ENCODE peak calls at places on chromosomes 6 and 20, in five cellular contexts. R is effector CD4-positive, alpha-beta T cell; J is nephron progenitor cell; C is left cardiac atrium; V is GM13977. L is an unnamed sample.

GRCh38 chr6:121999458-122000065 is 399.9 kb upstream of the HSF2 start:
- DNase-seq in R (no peak), J (no peak), C (no peak), V (no peak), L (no peak)

GRCh38 chr6:80939936-80940335 is 812.5 kb downstream of the TENT5A start:
- DNase-seq in R (no peak), J (no peak), C (no peak), V (no peak), L (no peak)

GRCh38 chr6:39334039-39334438 is 11.5 kb upstream of the KCNK16 start:
- DNase-seq in R (no peak), J (no peak), C (no peak), V (no peak), L (no peak)

GRCh38 chr6:165834613-165835259 is 171.7 kb upstream of the PDE10A start:
- DNase-seq in R (no peak), J (no peak), C (peak; percentile 55), V (no peak), L (no peak)

GRCh38 chr6:87483929-87484328 is 11.2 kb downstream of the SLC35A1 start:
- DNase-seq in R (no peak), J (peak; percentile 52), C (no peak), V (no peak), L (peak; percentile 63)

GRCh38 chr20:63009988-63010769 is 3.4 kb upstream of the BHLHE23 start:
- DNase-seq in R (peak; percentile 34), J (no peak), C (no peak), V (peak; percentile 92), L (no peak)

GRCh38 chr6:96075826-96076225 is 60.1 kb downstream of the FUT9 start:
- DNase-seq in R (no peak), J (no peak), C (no peak), V (no peak), L (peak; percentile 12)

GRCh38 chr20:53190225-53190624 is 218.1 kb downstream of the TSHZ2 start:
- DNase-seq in R (no peak), J (no peak), C (no peak), V (no peak), L (no peak)

GRCh38 chr6:81818778-81819491 is 66.5 kb upstream of the TENT5A start:
- DNase-seq in R (no peak), J (no peak), C (no peak), V (no peak), L (no peak)

GRCh38 chr20:5674176-5674660 is 76.0 kb upstream of the SHLD1 start:
- DNase-seq in R (peak; percentile 3), J (no peak), C (no peak), V (peak; percentile 59), L (peak; percentile 3)

GRCh38 chr6:21208796-21209186 is 384.8 kb upstream of the SOX4 start:
- DNase-seq in R (no peak), J (no peak), C (no peak), V (no peak), L (no peak)

GRCh38 chr20:41587523-41587922 is 30.7 kb downstream of the CHD6 start:
- DNase-seq in R (no peak), J (no peak), C (no peak), V (peak; percentile 14), L (no peak)

GRCh38 chr6:156598316-156598715 is 178.9 kb upstream of the ARID1B start:
- DNase-seq in R (no peak), J (no peak), C (no peak), V (no peak), L (no peak)

GRCh38 chr6:69084746-69085335 is 449.8 kb downstream of the ADGRB3 start:
- DNase-seq in R (no peak), J (no peak), C (no peak), V (no peak), L (no peak)